ENCODE peak calls at places on chromosomes 13 and 19, in eight cellular contexts. V is stimulated activated CD4-positive, alpha-beta T cell treated with anti-CD3 and anti-CD28 coated beads, TNF-alpha, amount 100 ng/mL, for 1 hour; L is amygdala; S is globus pallidus; I is NCI-H2171; P is NCI-H2029; O is epithelial cell of esophagus; N is anterior cingulate cortex. F is an unnamed sample.
A peak's percentile ranks its signal among the peaks of the same experiment; 100 is the strongest.

GRCh38 chr19:45307361-45307760 is 15.3 kb downstream of the CKM start:
- DNase-seq in N (no peak), V (no peak), I (no peak), L (no peak), P (no peak), S (no peak), O (no peak), F (no peak)

GRCh38 chr13:111166882-111167281 is 51.8 kb downstream of the ARHGEF7 start:
- DNase-seq in N (no peak), P (peak; percentile 74), I (no peak), O (no peak), V (no peak), L (no peak), S (no peak), F (no peak)

GRCh38 chr19:43524922-43525835 is 1.8 kb downstream of the ETHE1 start:
- DNase-seq in V (no peak), O (peak; percentile 90), I (no peak), P (no peak), S (peak; percentile 31), L (peak; percentile 2), N (no peak), F (no peak)

GRCh38 chr19:19539738-19540703 is 2.0 kb downstream of the CILP2 start:
- DNase-seq in S (no peak), V (no peak), I (no peak), P (no peak), L (no peak), O (peak; percentile 89), N (no peak), F (no peak)

GRCh38 chr19:33273881-33274662 is 28.3 kb downstream of the CEBPA start:
- DNase-seq in P (peak; percentile 49), L (no peak), N (no peak), I (no peak), S (no peak), O (peak; percentile 85), V (no peak), F (no peak)

GRCh38 chr13:47250141-47250540 is 353.3 kb upstream of the HTR2A start:
- DNase-seq in P (no peak), L (no peak), S (no peak), V (no peak), I (no peak), N (no peak), O (peak; percentile 69), F (no peak)

GRCh38 chr19:55621673-55622231 is 2.6 kb downstream of the ZNF784 start:
- DNase-seq in N (no peak), S (no peak), P (no peak), I (no peak), O (no peak), L (no peak), V (no peak), F (no peak)

GRCh38 chr13:36031490-36031889 is 99.7 kb downstream of the DCLK1 start:
- DNase-seq in N (no peak), V (no peak), I (no peak), P (no peak), O (no peak), L (no peak), S (no peak), F (no peak)

GRCh38 chr13:99442273-99442895 is 58.9 kb upstream of the TM9SF2 start:
- DNase-seq in N (no peak), O (peak; percentile 61), I (no peak), L (no peak), P (no peak), S (peak; percentile 41), V (no peak), F (peak; percentile 1)

GRCh38 chr13:106336663-106337062 is 198.8 kb downstream of the EFNB2 start:
- DNase-seq in V (no peak), S (no peak), P (no peak), L (no peak), O (no peak), N (no peak), I (no peak), F (no peak)

GRCh38 chr19:2123682-2124387 is 27.1 kb downstream of the IZUMO4 start:
- DNase-seq in O (peak; percentile 13), V (no peak), S (no peak), P (no peak), N (no peak), I (no peak), L (no peak), F (no peak)

GRCh38 chr13:32632343-32632910 is 46.2 kb downstream of the PDS5B start:
- DNase-seq in N (no peak), L (no peak), I (no peak), S (no peak), P (no peak), V (no peak), O (no peak), F (no peak)

GRCh38 chr13:76336889-76337844 is 549.0 kb downstream of the KCTD12 start:
- DNase-seq in N (no peak), O (no peak), P (no peak), V (no peak), L (no peak), S (no peak), I (no peak), F (no peak)

GRCh38 chr13:78657699-78658629 is 991 bp downstream of the OBI1 start:
- DNase-seq in I (no peak), S (no peak), O (peak; percentile 41), P (no peak), L (no peak), N (no peak), V (no peak), F (no peak)

GRCh38 chr13:21670883-21671792 is at the start of gene FGF9:
- DNase-seq in O (peak; percentile 93), N (peak; percentile 25), V (peak; percentile 55), S (peak; percentile 64), P (peak; percentile 57), I (peak; percentile 52), L (no peak), F (peak; percentile 57)

GRCh38 chr13:111907341-111907880 is 159.5 kb upstream of the SOX1 start:
- DNase-seq in L (no peak), S (no peak), P (no peak), I (no peak), V (no peak), N (no peak), O (no peak), F (no peak)

GRCh38 chr13:40440990-40441820 is 225.2 kb downstream of the FOXO1 start:
- DNase-seq in I (no peak), N (peak; percentile 38), L (peak; percentile 37), S (peak; percentile 81), O (peak; percentile 22), V (no peak), P (peak; percentile 45), F (no peak)

GRCh38 chr19:17448190-17448967 is at the start of gene TMEM221:
- DNase-seq in O (peak; percentile 27), N (no peak), P (no peak), I (no peak), S (no peak), L (no peak), V (peak; percentile 27), F (no peak)

GRCh38 chr19:18233224-18233825 is 7.1 kb upstream of the PDE4C start:
- DNase-seq in V (no peak), O (peak; percentile 63), L (no peak), P (no peak), S (no peak), N (no peak), I (no peak), F (no peak)

GRCh38 chr13:27578121-27579030 is 42.0 kb downstream of the LNX2 start:
- DNase-seq in V (no peak), P (no peak), S (peak; percentile 27), I (no peak), L (no peak), O (peak; percentile 97), N (no peak), F (no peak)

GRCh38 chr13:111114362-111115050 is 604 bp upstream of the ARHGEF7 start:
- DNase-seq in L (no peak), I (no peak), V (no peak), S (no peak), P (peak; percentile 74), N (no peak), O (peak; percentile 61), F (no peak)

GRCh38 chr13:76168661-76169060 is 532.5 kb downstream of the LMO7 start:
- DNase-seq in O (no peak), V (no peak), N (no peak), P (no peak), S (no peak), L (no peak), I (no peak), F (no peak)

GRCh38 chr19:15702590-15702930 is 25.3 kb upstream of the OR10H2 start:
- DNase-seq in N (no peak), L (no peak), O (peak; percentile 61), I (peak; percentile 79), P (peak; percentile 96), V (no peak), S (peak; percentile 12), F (peak; percentile 34)

GRCh38 chr13:98565726-98566577 is 11.0 kb downstream of the STK24 start:
- DNase-seq in N (no peak), L (no peak), S (no peak), V (no peak), O (no peak), P (no peak), I (no peak), F (no peak)

GRCh38 chr19:55546822-55547614 is 1.7 kb upstream of the SBK3 start:
- DNase-seq in I (no peak), N (no peak), V (no peak), L (no peak), O (peak; percentile 31), S (peak; percentile 3), P (peak; percentile 34), F (no peak)

GRCh38 chr13:33285420-33286124 is at the start of gene STARD13:
- DNase-seq in I (no peak), S (peak; percentile 97), O (peak; percentile 94), V (no peak), L (peak; percentile 89), P (peak; percentile 37), N (peak; percentile 84), F (peak; percentile 69)

GRCh38 chr19:3456925-3457530 is 23.3 kb downstream of the SMIM24 start:
- DNase-seq in L (no peak), S (no peak), N (no peak), P (no peak), O (no peak), I (no peak), V (no peak), F (no peak)

GRCh38 chr19:35856001-35856400 is 710 bp upstream of the KIRREL2 start:
- DNase-seq in V (no peak), P (no peak), I (peak; percentile 24), N (no peak), O (no peak), L (no peak), S (no peak), F (no peak)

GRCh38 chr13:91270031-91270430 is 77.5 kb upstream of the MIR17HG start:
- DNase-seq in O (no peak), L (no peak), V (no peak), I (no peak), P (no peak), N (no peak), S (no peak), F (no peak)

GRCh38 chr19:2759965-2760364 is 20.1 kb upstream of the SLC39A3 start:
- DNase-seq in V (no peak), P (no peak), I (no peak), S (no peak), O (no peak), L (no peak), N (no peak), F (no peak)

GRCh38 chr19:38290631-38291147 is 13.4 kb upstream of the C19orf33 start:
- DNase-seq in I (no peak), S (no peak), N (no peak), O (peak; percentile 96), P (no peak), L (no peak), V (no peak), F (no peak)

GRCh38 chr19:19459707-19460251 is 54.3 kb downstream of the GATAD2A start:
- DNase-seq in N (no peak), O (peak; percentile 77), P (no peak), V (peak; percentile 29), I (no peak), S (no peak), L (no peak), F (no peak)

GRCh38 chr13:32902898-32903297 is 113.3 kb upstream of the KL start:
- DNase-seq in P (no peak), N (peak; percentile 7), S (peak; percentile 31), V (no peak), I (no peak), O (no peak), L (peak; percentile 8), F (peak; percentile 49)

GRCh38 chr13:79560954-79561353 is 80.0 kb downstream of the NDFIP2 start:
- DNase-seq in I (no peak), L (no peak), S (no peak), V (no peak), O (peak; percentile 68), N (no peak), P (no peak), F (no peak)